ENCODE peak calls at places on chromosomes 11 and 22, in nine cellular contexts. One of them, this sample, is unnamed.

GRCh38 chr11:19117760-19118097 is 761 bp downstream of the ZDHHC13 start:
- DNase-seq in sciatic nerve: no peak
- DNase-seq in T follicular helper cell: no peak
- DNase-seq in amygdala: no peak
- DNase-seq in DMS153: no peak
- DNase-seq in EH: peak
- DNase-seq in SK-MEL-5: peak
- DNase-seq in NCI-H1436: no peak
- DNase-seq in stimulated activated naive CD4-positive, alpha-beta T cell: no peak
- DNase-seq in this sample: no peak

GRCh38 chr11:119882316-119882715 is 153.3 kb upstream of the NECTIN1 start:
- DNase-seq in NCI-H1436: no peak
- DNase-seq in stimulated activated naive CD4-positive, alpha-beta T cell: no peak
- DNase-seq in amygdala: no peak
- DNase-seq in DMS153: no peak
- DNase-seq in sciatic nerve: no peak
- DNase-seq in T follicular helper cell: no peak
- DNase-seq in EH: no peak
- DNase-seq in SK-MEL-5: no peak
- DNase-seq in this sample: no peak

GRCh38 chr22:10961043-10961860 is 4566.7 kb upstream of the OR11H1 start:
- DNase-seq in stimulated activated naive CD4-positive, alpha-beta T cell: no peak
- DNase-seq in T follicular helper cell: no peak
- DNase-seq in EH: no peak
- DNase-seq in NCI-H1436: no peak
- DNase-seq in sciatic nerve: no peak
- DNase-seq in amygdala: no peak
- DNase-seq in DMS153: no peak
- DNase-seq in SK-MEL-5: peak
- DNase-seq in this sample: no peak

GRCh38 chr22:23065495-23066122 is 4.7 kb upstream of the GNAZ start:
- DNase-seq in NCI-H1436: no peak
- DNase-seq in sciatic nerve: peak
- DNase-seq in stimulated activated naive CD4-positive, alpha-beta T cell: no peak
- DNase-seq in amygdala: no peak
- DNase-seq in T follicular helper cell: no peak
- DNase-seq in SK-MEL-5: no peak
- DNase-seq in EH: no peak
- DNase-seq in DMS153: no peak
- DNase-seq in this sample: no peak

GRCh38 chr11:103433976-103434375 is 324.8 kb downstream of the DYNC2H1 start:
- DNase-seq in DMS153: no peak
- DNase-seq in NCI-H1436: no peak
- DNase-seq in amygdala: no peak
- DNase-seq in SK-MEL-5: no peak
- DNase-seq in T follicular helper cell: no peak
- DNase-seq in sciatic nerve: no peak
- DNase-seq in EH: peak
- DNase-seq in stimulated activated naive CD4-positive, alpha-beta T cell: no peak
- DNase-seq in this sample: no peak

GRCh38 chr11:61195710-61196109 is 7.6 kb upstream of the PGA3 start:
- DNase-seq in T follicular helper cell: no peak
- DNase-seq in SK-MEL-5: no peak
- DNase-seq in stimulated activated naive CD4-positive, alpha-beta T cell: no peak
- DNase-seq in EH: no peak
- DNase-seq in NCI-H1436: no peak
- DNase-seq in DMS153: no peak
- DNase-seq in sciatic nerve: no peak
- DNase-seq in amygdala: no peak
- DNase-seq in this sample: no peak

GRCh38 chr11:117885777-117886176 is 9.3 kb upstream of the FXYD6 start:
- DNase-seq in amygdala: no peak
- DNase-seq in DMS153: no peak
- DNase-seq in NCI-H1436: no peak
- DNase-seq in T follicular helper cell: no peak
- DNase-seq in sciatic nerve: peak
- DNase-seq in EH: no peak
- DNase-seq in SK-MEL-5: no peak
- DNase-seq in stimulated activated naive CD4-positive, alpha-beta T cell: no peak
- DNase-seq in this sample: no peak

GRCh38 chr11:116984589-116984988 is 113.6 kb downstream of the SIK3 start:
- DNase-seq in DMS153: no peak
- DNase-seq in amygdala: no peak
- DNase-seq in T follicular helper cell: no peak
- DNase-seq in stimulated activated naive CD4-positive, alpha-beta T cell: no peak
- DNase-seq in EH: peak
- DNase-seq in NCI-H1436: no peak
- DNase-seq in SK-MEL-5: peak
- DNase-seq in sciatic nerve: no peak
- DNase-seq in this sample: no peak

GRCh38 chr11:115313224-115313838 is 190.9 kb downstream of the CADM1 start:
- DNase-seq in T follicular helper cell: no peak
- DNase-seq in sciatic nerve: no peak
- DNase-seq in NCI-H1436: no peak
- DNase-seq in EH: no peak
- DNase-seq in SK-MEL-5: no peak
- DNase-seq in amygdala: no peak
- DNase-seq in DMS153: no peak
- DNase-seq in stimulated activated naive CD4-positive, alpha-beta T cell: no peak
- DNase-seq in this sample: no peak

GRCh38 chr11:130609121-130610035 is 160.9 kb downstream of the ADAMTS15 start:
- DNase-seq in SK-MEL-5: peak
- DNase-seq in T follicular helper cell: no peak
- DNase-seq in NCI-H1436: no peak
- DNase-seq in amygdala: no peak
- DNase-seq in sciatic nerve: peak
- DNase-seq in stimulated activated naive CD4-positive, alpha-beta T cell: no peak
- DNase-seq in EH: peak
- DNase-seq in DMS153: no peak
- DNase-seq in this sample: no peak

GRCh38 chr11:112320668-112321067 is 60.0 kb upstream of the PLET1 start:
- DNase-seq in amygdala: no peak
- DNase-seq in DMS153: peak
- DNase-seq in stimulated activated naive CD4-positive, alpha-beta T cell: no peak
- DNase-seq in T follicular helper cell: no peak
- DNase-seq in NCI-H1436: no peak
- DNase-seq in sciatic nerve: peak
- DNase-seq in EH: peak
- DNase-seq in SK-MEL-5: peak
- DNase-seq in this sample: no peak

GRCh38 chr11:120883404-120884135 is 140.3 kb upstream of the TBCEL start:
- DNase-seq in NCI-H1436: no peak
- DNase-seq in EH: peak
- DNase-seq in amygdala: no peak
- DNase-seq in stimulated activated naive CD4-positive, alpha-beta T cell: no peak
- DNase-seq in DMS153: no peak
- DNase-seq in SK-MEL-5: no peak
- DNase-seq in T follicular helper cell: no peak
- DNase-seq in sciatic nerve: no peak
- DNase-seq in this sample: no peak

GRCh38 chr11:57425565-57426438 is 1.1 kb downstream of the SLC43A3 start:
- DNase-seq in T follicular helper cell: no peak
- DNase-seq in EH: peak
- DNase-seq in stimulated activated naive CD4-positive, alpha-beta T cell: no peak
- DNase-seq in amygdala: no peak
- DNase-seq in NCI-H1436: no peak
- DNase-seq in SK-MEL-5: no peak
- DNase-seq in sciatic nerve: peak
- DNase-seq in DMS153: no peak
- DNase-seq in this sample: no peak

GRCh38 chr11:26985941-26986340 is 8.0 kb upstream of the FIBIN start:
- DNase-seq in T follicular helper cell: no peak
- DNase-seq in NCI-H1436: no peak
- DNase-seq in stimulated activated naive CD4-positive, alpha-beta T cell: no peak
- DNase-seq in SK-MEL-5: no peak
- DNase-seq in DMS153: no peak
- DNase-seq in EH: peak
- DNase-seq in sciatic nerve: no peak
- DNase-seq in amygdala: no peak
- DNase-seq in this sample: no peak

GRCh38 chr11:123438191-123438627 is 8.1 kb downstream of the GRAMD1B start:
- DNase-seq in EH: peak
- DNase-seq in amygdala: no peak
- DNase-seq in T follicular helper cell: no peak
- DNase-seq in DMS153: no peak
- DNase-seq in SK-MEL-5: no peak
- DNase-seq in NCI-H1436: no peak
- DNase-seq in sciatic nerve: no peak
- DNase-seq in stimulated activated naive CD4-positive, alpha-beta T cell: no peak
- DNase-seq in this sample: no peak

GRCh38 chr11:110000045-110000502 is 93.1 kb upstream of the ZC3H12C start:
- DNase-seq in EH: peak
- DNase-seq in NCI-H1436: no peak
- DNase-seq in sciatic nerve: no peak
- DNase-seq in amygdala: no peak
- DNase-seq in DMS153: no peak
- DNase-seq in SK-MEL-5: peak
- DNase-seq in T follicular helper cell: no peak
- DNase-seq in stimulated activated naive CD4-positive, alpha-beta T cell: no peak
- DNase-seq in this sample: no peak

GRCh38 chr11:43578346-43579170 is 102.0 kb upstream of the HSD17B12 start:
- DNase-seq in NCI-H1436: no peak
- DNase-seq in amygdala: no peak
- DNase-seq in EH: peak
- DNase-seq in T follicular helper cell: no peak
- DNase-seq in stimulated activated naive CD4-positive, alpha-beta T cell: no peak
- DNase-seq in sciatic nerve: no peak
- DNase-seq in DMS153: no peak
- DNase-seq in SK-MEL-5: no peak
- DNase-seq in this sample: no peak

GRCh38 chr11:77959434-77959833 is 35.0 kb downstream of the INTS4 start:
- DNase-seq in DMS153: no peak
- DNase-seq in NCI-H1436: no peak
- DNase-seq in stimulated activated naive CD4-positive, alpha-beta T cell: no peak
- DNase-seq in amygdala: no peak
- DNase-seq in sciatic nerve: no peak
- DNase-seq in EH: no peak
- DNase-seq in SK-MEL-5: no peak
- DNase-seq in T follicular helper cell: no peak
- DNase-seq in this sample: no peak

GRCh38 chr22:50044485-50045143 is 13.5 kb downstream of the TTLL8 start:
- DNase-seq in EH: no peak
- DNase-seq in SK-MEL-5: no peak
- DNase-seq in stimulated activated naive CD4-positive, alpha-beta T cell: no peak
- DNase-seq in NCI-H1436: no peak
- DNase-seq in amygdala: no peak
- DNase-seq in T follicular helper cell: no peak
- DNase-seq in sciatic nerve: no peak
- DNase-seq in DMS153: peak
- DNase-seq in this sample: no peak

GRCh38 chr11:110434952-110435779 is 5.4 kb downstream of the FDX1 start:
- DNase-seq in EH: no peak
- DNase-seq in DMS153: no peak
- DNase-seq in SK-MEL-5: peak
- DNase-seq in NCI-H1436: no peak
- DNase-seq in stimulated activated naive CD4-positive, alpha-beta T cell: no peak
- DNase-seq in amygdala: no peak
- DNase-seq in sciatic nerve: no peak
- DNase-seq in T follicular helper cell: no peak
- DNase-seq in this sample: no peak

GRCh38 chr22:37443086-37443485 is 15.8 kb upstream of the ELFN2 start:
- DNase-seq in NCI-H1436: no peak
- DNase-seq in stimulated activated naive CD4-positive, alpha-beta T cell: no peak
- DNase-seq in EH: no peak
- DNase-seq in SK-MEL-5: no peak
- DNase-seq in DMS153: no peak
- DNase-seq in sciatic nerve: no peak
- DNase-seq in amygdala: no peak
- DNase-seq in T follicular helper cell: no peak
- DNase-seq in this sample: no peak

GRCh38 chr22:32789797-32790620 is 11.5 kb upstream of the TIMP3 start:
- DNase-seq in DMS153: no peak
- DNase-seq in SK-MEL-5: no peak
- DNase-seq in stimulated activated naive CD4-positive, alpha-beta T cell: no peak
- DNase-seq in NCI-H1436: no peak
- DNase-seq in EH: no peak
- DNase-seq in amygdala: no peak
- DNase-seq in sciatic nerve: no peak
- DNase-seq in T follicular helper cell: no peak
- DNase-seq in this sample: no peak

GRCh38 chr11:29124436-29124835 is 892.4 kb downstream of the KCNA4 start:
- DNase-seq in DMS153: no peak
- DNase-seq in sciatic nerve: no peak
- DNase-seq in NCI-H1436: no peak
- DNase-seq in T follicular helper cell: no peak
- DNase-seq in EH: no peak
- DNase-seq in SK-MEL-5: no peak
- DNase-seq in amygdala: no peak
- DNase-seq in stimulated activated naive CD4-positive, alpha-beta T cell: no peak
- DNase-seq in this sample: no peak

GRCh38 chr11:43517518-43517917 is 158.8 kb downstream of the TTC17 start:
- DNase-seq in amygdala: no peak
- DNase-seq in stimulated activated naive CD4-positive, alpha-beta T cell: no peak
- DNase-seq in NCI-H1436: no peak
- DNase-seq in sciatic nerve: no peak
- DNase-seq in DMS153: no peak
- DNase-seq in SK-MEL-5: peak
- DNase-seq in T follicular helper cell: no peak
- DNase-seq in EH: no peak
- DNase-seq in this sample: no peak

GRCh38 chr11:958101-958500 is 32.4 kb downstream of the AP2A2 start:
- DNase-seq in stimulated activated naive CD4-positive, alpha-beta T cell: no peak
- DNase-seq in sciatic nerve: no peak
- DNase-seq in amygdala: no peak
- DNase-seq in EH: no peak
- DNase-seq in DMS153: no peak
- DNase-seq in SK-MEL-5: no peak
- DNase-seq in T follicular helper cell: no peak
- DNase-seq in NCI-H1436: no peak
- DNase-seq in this sample: no peak

GRCh38 chr11:17388609-17389204 is at the start of gene KCNJ11:
- DNase-seq in NCI-H1436: no peak
- DNase-seq in EH: no peak
- DNase-seq in sciatic nerve: no peak
- DNase-seq in stimulated activated naive CD4-positive, alpha-beta T cell: no peak
- DNase-seq in amygdala: no peak
- DNase-seq in T follicular helper cell: peak
- DNase-seq in SK-MEL-5: no peak
- DNase-seq in DMS153: no peak
- DNase-seq in this sample: no peak

GRCh38 chr11:114326776-114327175 is 30.6 kb downstream of the NNMT start:
- DNase-seq in EH: no peak
- DNase-seq in sciatic nerve: no peak
- DNase-seq in T follicular helper cell: no peak
- DNase-seq in DMS153: no peak
- DNase-seq in stimulated activated naive CD4-positive, alpha-beta T cell: no peak
- DNase-seq in SK-MEL-5: no peak
- DNase-seq in amygdala: no peak
- DNase-seq in NCI-H1436: no peak
- DNase-seq in this sample: no peak

GRCh38 chr11:75839851-75840250 is 24.8 kb downstream of the UVRAG start:
- DNase-seq in amygdala: no peak
- DNase-seq in EH: no peak
- DNase-seq in NCI-H1436: no peak
- DNase-seq in SK-MEL-5: no peak
- DNase-seq in stimulated activated naive CD4-positive, alpha-beta T cell: no peak
- DNase-seq in DMS153: no peak
- DNase-seq in sciatic nerve: no peak
- DNase-seq in T follicular helper cell: no peak
- DNase-seq in this sample: no peak

GRCh38 chr11:70761906-70762196 is 363.5 kb downstream of the CTTN start:
- DNase-seq in SK-MEL-5: no peak
- DNase-seq in NCI-H1436: no peak
- DNase-seq in T follicular helper cell: no peak
- DNase-seq in DMS153: no peak
- DNase-seq in sciatic nerve: no peak
- DNase-seq in EH: no peak
- DNase-seq in stimulated activated naive CD4-positive, alpha-beta T cell: no peak
- DNase-seq in amygdala: no peak
- DNase-seq in this sample: no peak

GRCh38 chr11:80167766-80168165 is 726.9 kb upstream of the TENM4 start:
- DNase-seq in SK-MEL-5: no peak
- DNase-seq in T follicular helper cell: no peak
- DNase-seq in sciatic nerve: no peak
- DNase-seq in amygdala: no peak
- DNase-seq in NCI-H1436: no peak
- DNase-seq in DMS153: no peak
- DNase-seq in stimulated activated naive CD4-positive, alpha-beta T cell: no peak
- DNase-seq in EH: peak
- DNase-seq in this sample: no peak

GRCh38 chr11:287821-288327 is 1.1 kb upstream of the PGGHG start:
- DNase-seq in T follicular helper cell: peak
- DNase-seq in DMS153: no peak
- DNase-seq in EH: no peak
- DNase-seq in NCI-H1436: no peak
- DNase-seq in sciatic nerve: peak
- DNase-seq in stimulated activated naive CD4-positive, alpha-beta T cell: no peak
- DNase-seq in amygdala: no peak
- DNase-seq in SK-MEL-5: no peak
- DNase-seq in this sample: no peak